ENCODE peak calls at places on chromosomes 11 and 22, in five cellular contexts. L, X, F, V and K are unnamed samples.

GRCh38 chr11:70043482-70043881 is 34.6 kb upstream of the ANO1 start:
- DNase-seq in V (no peak), F (no peak), L (no peak), X (no peak), K (no peak)

GRCh38 chr11:18013790-18014507 is 1.1 kb upstream of the SERGEF start:
- DNase-seq in L (no peak), V (peak), X (no peak), F (peak), K (no peak)

GRCh38 chr22:19815093-19815822 is 39.4 kb downstream of the GNB1L start:
- DNase-seq in F (no peak), L (no peak), V (no peak), X (no peak), K (peak)

GRCh38 chr11:57744386-57744785 is 3.1 kb downstream of the SELENOH start:
- DNase-seq in V (no peak), L (no peak), X (no peak), F (no peak), K (no peak)

GRCh38 chr22:17370036-17370765 is 941 bp downstream of the CECR2 start:
- DNase-seq in V (no peak), L (no peak), X (peak), F (peak), K (no peak)

GRCh38 chr11:96008161-96008560 is 84.3 kb upstream of the MTMR2 start:
- DNase-seq in L (no peak), V (no peak), F (no peak), X (no peak), K (no peak)

GRCh38 chr11:74397531-74398243 is 546 bp downstream of the PGM2L1 start:
- DNase-seq in F (no peak), L (no peak), X (peak), V (peak), K (peak)

GRCh38 chr22:47474895-47475294 is 712.4 kb downstream of the TBC1D22A start:
- DNase-seq in L (peak), V (no peak), F (no peak), X (no peak), K (no peak)

GRCh38 chr11:122791836-122792235 is 46.5 kb upstream of the CRTAM start:
- DNase-seq in X (no peak), V (no peak), F (no peak), L (no peak), K (no peak)

DNA sequence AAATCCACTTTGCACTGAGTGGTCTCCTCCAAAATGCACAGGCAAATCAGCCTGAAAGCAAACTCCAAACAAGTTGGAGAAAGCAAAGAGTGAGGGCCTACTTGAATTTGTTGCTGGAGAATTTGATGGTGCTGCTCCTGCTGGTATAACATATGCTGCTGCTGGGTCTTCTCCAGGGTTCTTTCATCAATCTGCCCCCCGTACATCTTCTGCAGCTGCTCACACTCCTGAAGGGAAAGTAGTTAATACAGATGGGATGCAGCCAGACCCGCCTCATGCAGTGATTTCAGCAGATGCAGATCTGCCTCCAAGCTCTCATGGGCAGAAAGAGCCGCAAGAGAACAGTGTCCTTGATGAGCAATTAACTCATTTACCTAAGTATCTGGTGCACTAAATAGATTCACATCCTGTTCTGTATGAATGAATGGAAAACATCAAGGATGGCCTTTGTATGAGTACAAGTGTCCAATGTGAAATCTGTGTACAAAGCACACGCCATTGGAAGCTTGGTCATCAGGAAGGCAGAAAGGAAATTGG is 24.7 kb upstream of the APOA1 start:
- DNase-seq in L (no peak), F (no peak), X (no peak), V (no peak), K (no peak)
- H3K4me3 ChIP-seq in L (no peak), F (no peak), X (no peak), V (no peak), K (no peak)

GRCh38 chr11:64851831-64852337 is 7.4 kb upstream of the CDC42BPG start:
- DNase-seq in X (no peak), F (no peak), V (peak), L (no peak), K (no peak)
- TF ChIP-seq POLR2A in X (no peak), F (no peak), V (peak), L (no peak), K (no peak)

DNA sequence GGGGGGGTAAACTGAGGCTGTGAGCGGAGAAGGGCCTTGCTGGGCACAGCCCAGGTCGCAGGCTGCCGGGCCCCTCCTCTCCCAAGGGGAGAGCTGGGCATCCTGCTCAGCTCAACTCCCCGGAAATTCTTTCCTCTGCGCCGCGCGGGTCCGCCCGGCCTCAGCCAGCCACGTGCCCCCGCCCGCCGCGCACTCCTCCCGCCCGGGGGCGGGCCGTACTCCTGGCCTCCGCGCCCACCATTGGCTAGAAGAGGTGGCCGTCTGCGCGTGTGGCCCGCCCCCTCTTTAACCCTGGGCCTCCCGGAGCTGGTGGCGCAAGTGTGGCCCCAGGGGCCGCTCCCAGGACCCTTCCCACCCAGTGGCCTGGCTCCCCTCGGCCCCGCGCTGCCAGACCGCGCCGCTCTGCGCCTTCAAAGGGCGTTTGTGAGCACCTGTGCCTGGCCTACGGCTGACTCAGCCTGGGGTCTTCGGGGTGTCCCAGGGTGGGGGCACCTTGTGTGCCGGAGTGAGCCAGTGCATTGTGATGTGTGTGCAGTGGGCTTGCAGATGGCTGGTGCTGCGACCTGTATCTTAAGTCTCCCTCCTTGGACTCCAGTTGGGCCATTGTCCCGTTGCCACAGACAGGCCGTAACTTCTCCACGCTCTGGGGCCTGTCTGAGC is 2.0 kb downstream of the MRGPRF start:
- DNase-seq in V (peak), F (peak), L (no peak), X (peak), K (peak)
- H3K4me3 ChIP-seq in V (peak), F (peak), L (peak), X (peak), K (no peak)

DNA sequence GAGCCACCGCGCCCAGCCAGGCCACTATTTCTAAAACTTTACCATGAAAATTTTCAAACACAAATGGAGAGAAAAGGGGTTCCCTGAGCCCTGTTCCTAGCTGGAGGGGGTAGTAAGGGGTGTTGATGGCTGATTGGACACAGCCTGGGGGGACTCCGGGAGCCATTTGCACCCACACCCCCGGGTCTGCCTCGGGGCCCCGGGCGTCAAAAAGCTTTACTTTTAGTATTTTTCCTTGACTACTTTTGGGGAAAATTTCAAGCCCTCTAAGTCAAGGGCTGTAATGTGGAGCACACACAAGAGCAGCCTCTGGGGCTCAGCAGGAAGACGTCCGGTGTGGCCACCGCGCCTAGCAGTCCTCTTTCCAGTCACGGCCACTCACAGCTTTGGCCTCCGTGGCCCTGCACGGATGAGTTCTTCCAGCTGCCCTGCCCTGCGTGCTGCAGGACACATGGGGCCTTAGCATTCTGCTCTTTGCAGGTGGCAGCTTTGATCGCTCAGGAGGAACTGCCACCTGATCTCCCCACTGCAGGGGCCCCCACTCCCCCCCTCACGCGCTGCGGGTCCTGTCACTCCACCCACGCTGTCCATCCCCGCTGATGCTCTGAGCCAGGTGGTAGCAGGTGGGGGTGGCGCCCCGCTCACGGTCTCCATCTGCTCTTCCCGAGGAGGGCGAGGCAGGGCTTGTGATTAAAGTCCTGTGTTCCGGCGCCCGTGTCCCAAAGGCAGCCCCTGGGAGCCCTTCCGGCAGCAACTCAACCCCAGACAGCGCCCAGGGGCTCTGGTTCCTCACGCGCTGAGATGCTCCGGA is 14.4 kb downstream of the RNH1 start:
- DNase-seq in V (no peak), F (no peak), L (no peak), X (no peak), K (no peak)
- TF ChIP-seq POLR2A in V (no peak), F (no peak), L (no peak), X (no peak), K (no peak)

GRCh38 chr11:125371451-125371935 is 124.6 kb downstream of the FEZ1 start:
- DNase-seq in X (no peak), V (no peak), L (no peak), F (no peak), K (no peak)
- H3K4me3 ChIP-seq in X (no peak), V (no peak), L (no peak), F (no peak), K (no peak)

DNA sequence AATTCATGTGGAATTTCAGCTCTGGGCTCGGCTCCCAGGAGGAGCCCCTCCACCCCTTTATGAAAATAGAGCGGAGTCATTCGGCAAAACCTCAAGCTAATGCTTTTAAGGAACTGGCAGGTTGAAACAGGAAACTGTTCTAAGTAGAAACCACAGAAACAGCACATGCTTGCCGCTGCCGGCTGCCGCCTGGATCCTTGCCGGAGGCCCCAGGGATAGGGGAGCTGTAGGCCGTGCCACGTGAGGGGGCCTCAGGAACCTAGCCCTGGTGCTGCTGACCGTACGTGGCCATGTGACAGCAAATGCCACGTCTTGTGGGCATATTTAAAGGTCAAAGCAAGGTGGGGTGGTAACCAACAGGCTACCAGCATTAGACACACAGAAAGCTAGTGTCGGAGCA is 77.9 kb upstream of the TIMP3 start:
- DNase-seq in X (peak), V (peak), L (no peak), F (peak), K (peak)
- TF ChIP-seq POLR2A in X (no peak), V (no peak), L (no peak), F (no peak), K (no peak)

DNA sequence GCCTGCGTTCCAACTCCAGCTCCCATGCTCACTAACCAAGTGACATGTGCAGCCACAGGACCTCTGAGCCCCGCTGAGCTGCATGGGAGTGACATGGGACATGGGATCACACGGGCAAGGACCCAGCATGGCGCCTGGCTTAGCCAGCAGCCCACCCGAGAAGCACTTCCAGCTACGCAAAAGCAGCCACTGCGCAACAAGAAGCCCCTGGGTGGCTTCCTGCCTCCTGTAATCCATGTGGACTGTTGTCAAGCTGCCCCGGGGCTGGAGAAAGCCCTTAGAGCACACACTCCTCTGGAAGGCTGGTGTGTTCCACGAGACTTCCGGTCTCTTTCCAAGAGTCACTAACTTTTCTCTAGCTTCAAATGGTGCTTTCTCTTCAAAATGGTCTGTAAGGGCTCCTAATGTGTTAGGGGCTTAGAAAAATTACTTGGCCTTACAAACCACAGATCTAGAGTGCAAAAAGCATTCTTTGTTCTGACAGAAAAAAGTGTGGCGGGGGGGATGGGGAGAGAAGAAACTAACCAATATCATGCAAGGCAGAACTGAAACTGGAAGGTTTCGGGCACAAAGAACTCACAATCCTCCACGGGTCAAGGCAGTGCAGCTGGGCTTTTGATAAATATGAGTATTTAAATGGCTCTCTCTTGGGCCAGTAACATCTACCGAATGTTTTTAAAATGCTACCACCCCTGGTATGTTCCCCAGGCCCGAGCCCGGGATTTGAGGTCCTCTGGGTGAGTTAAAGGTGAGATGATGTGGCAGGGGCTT is 5.5 kb downstream of the C11orf24 start:
- DNase-seq in V (peak), F (no peak), L (no peak), X (no peak), K (no peak)
- H3K4me3 ChIP-seq in V (no peak), F (no peak), L (no peak), X (no peak), K (no peak)